ENCODE peak calls at places on chromosomes 5 and 9, in five cellular contexts. V is cardiac muscle cell; H is GM12865; W is PC-9; F is CD8-positive, alpha-beta T cell. B is an unnamed sample.

GRCh38 chr5:55483903-55484302 is 50.9 kb downstream of the PLPP1 start:
- DNase-seq in V (no peak), F (no peak), W (no peak), H (no peak), B (no peak)

GRCh38 chr9:6782378-6782777 is 24.6 kb downstream of the KDM4C start:
- DNase-seq in H (no peak), F (no peak), W (no peak), V (no peak), B (no peak)

GRCh38 chr5:132283423-132284043 is 10.7 kb upstream of the SLC22A4 start:
- DNase-seq in V (peak), H (no peak), F (no peak), W (peak), B (no peak)

GRCh38 chr9:136944094-136944518 is 432 bp downstream of the FBXW5 start:
- DNase-seq in F (no peak), H (no peak), W (no peak), V (peak), B (no peak)

GRCh38 chr9:132879443-132880310 is 979 bp downstream of the SPACA9 start:
- DNase-seq in F (no peak), H (no peak), W (no peak), V (no peak), B (no peak)

GRCh38 chr5:145180341-145180740 is 654.8 kb downstream of the PRELID2 start:
- DNase-seq in W (no peak), H (no peak), V (no peak), F (no peak), B (no peak)

GRCh38 chr5:96172436-96172835 is 210.8 kb upstream of the ELL2 start:
- DNase-seq in F (no peak), V (no peak), W (no peak), H (no peak), B (no peak)

GRCh38 chr5:101977729-101978345 is 318.2 kb downstream of the SLCO4C1 start:
- DNase-seq in V (peak), W (no peak), H (peak), F (no peak), B (peak)

GRCh38 chr5:7779019-7779662 is 71.8 kb downstream of the CFAP90 start:
- DNase-seq in F (no peak), H (peak), V (no peak), W (no peak), B (no peak)

GRCh38 chr5:178223828-178224335 is 8.7 kb downstream of the PHYKPL start:
- DNase-seq in V (peak), F (no peak), H (no peak), W (no peak), B (no peak)

GRCh38 chr5:120293796-120294195 is 170.3 kb upstream of the PRR16 start:
- DNase-seq in V (no peak), F (no peak), H (no peak), W (no peak), B (no peak)

GRCh38 chr9:131869312-131869711 is 129.4 kb upstream of the RAPGEF1 start:
- DNase-seq in F (no peak), H (no peak), V (no peak), W (no peak), B (no peak)

GRCh38 chr5:36230151-36230788 is 11.5 kb downstream of the NADK2 start:
- DNase-seq in F (no peak), V (no peak), H (no peak), W (peak), B (no peak)

GRCh38 chr9:18911714-18912342 is 121.2 kb downstream of the SAXO1 start:
- DNase-seq in H (no peak), W (no peak), V (no peak), F (no peak), B (no peak)

GRCh38 chr9:32291370-32291769 is 93.1 kb upstream of the ACO1 start:
- DNase-seq in F (no peak), V (no peak), W (peak), H (no peak), B (no peak)

GRCh38 chr5:124519396-124519795 is 227.0 kb downstream of the ZNF608 start:
- DNase-seq in V (peak), F (no peak), H (peak), W (no peak), B (no peak)

GRCh38 chr5:28542968-28543367 is 1504.6 kb upstream of the CDH9 start:
- DNase-seq in H (no peak), F (no peak), V (peak), W (peak), B (no peak)

GRCh38 chr9:1155602-1156001 is 105.4 kb downstream of the DMRT2 start:
- DNase-seq in F (no peak), V (no peak), H (no peak), W (no peak), B (no peak)

GRCh38 chr5:172284275-172284971 is 859 bp upstream of the UBTD2 start:
- DNase-seq in H (no peak), F (no peak), V (no peak), W (no peak), B (no peak)

GRCh38 chr9:35856882-35857281 is 13.3 kb downstream of the OR13J1 start:
- DNase-seq in F (no peak), V (no peak), H (no peak), W (no peak), B (no peak)

GRCh38 chr5:2163940-2164490 is 281.3 kb upstream of the IRX4 start:
- DNase-seq in H (no peak), F (no peak), W (no peak), V (no peak), B (no peak)

GRCh38 chr5:169460896-169461295 is 122.7 kb upstream of the SPDL1 start:
- DNase-seq in V (no peak), F (no peak), W (no peak), H (no peak), B (no peak)

GRCh38 chr5:169458269-169458668 is 125.3 kb upstream of the SPDL1 start:
- DNase-seq in F (no peak), V (no peak), H (no peak), W (no peak), B (no peak)

GRCh38 chr5:169460123-169460522 is 123.5 kb upstream of the SPDL1 start:
- DNase-seq in V (no peak), H (no peak), F (no peak), W (no peak), B (no peak)
- H3K4me3 ChIP-seq in V (no peak), H (no peak), F (no peak), W (no peak), B (no peak)

DNA sequence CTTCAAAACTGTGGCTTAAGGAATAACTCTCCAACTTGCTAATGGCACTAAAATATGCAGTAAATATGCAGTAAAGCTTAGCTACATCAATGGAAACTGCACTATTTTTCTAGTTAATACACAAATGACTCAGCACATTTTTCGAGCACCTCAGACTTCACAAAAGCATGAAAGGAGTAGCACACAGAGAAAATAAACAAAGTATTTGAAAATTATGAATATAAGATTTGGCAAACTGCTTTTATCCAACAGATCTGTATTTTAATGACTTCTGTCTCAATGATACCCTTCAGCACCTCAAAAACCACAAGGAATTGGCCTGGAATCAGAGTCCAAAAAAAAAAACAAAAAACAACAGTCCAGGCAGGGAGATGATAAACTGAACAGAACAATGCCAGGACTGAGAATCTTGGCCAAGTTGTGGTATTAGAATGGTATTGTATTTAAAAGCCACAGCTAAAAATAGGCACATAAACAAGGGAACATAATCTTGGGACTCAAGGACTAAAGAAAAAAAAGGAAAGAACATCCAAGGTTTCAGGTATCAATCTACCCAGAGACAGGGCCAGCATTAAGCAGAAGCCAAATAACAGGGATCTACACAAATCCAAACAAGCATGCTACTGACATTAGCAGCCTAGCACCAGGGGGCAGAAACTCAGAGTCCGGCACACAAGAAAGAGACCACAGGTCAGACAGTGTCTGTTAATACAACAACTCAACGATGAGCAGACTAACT is 21.4 kb downstream of the TMEM245 start:
- DNase-seq in H (peak), F (no peak), V (peak), W (peak), B (peak)
- TF ChIP-seq CTCF in H (no peak), F (no peak), V (peak), W (peak), B (peak)

GRCh38 chr9:96150324-96151023 is 151.5 kb downstream of the HSD17B3 start:
- DNase-seq in H (peak), V (no peak), F (no peak), W (no peak), B (no peak)
- H3K4me3 ChIP-seq in H (peak), V (no peak), F (peak), W (no peak), B (no peak)

GRCh38 chr9:93964685-93965084 is 9.5 kb upstream of the BARX1 start:
- DNase-seq in W (no peak), F (no peak), H (no peak), V (no peak), B (no peak)

GRCh38 chr9:93963969-93964368 is 8.8 kb upstream of the BARX1 start:
- DNase-seq in F (no peak), H (no peak), W (no peak), V (no peak), B (no peak)

GRCh38 chr9:93967020-93967803 is 12.1 kb upstream of the BARX1 start:
- DNase-seq in F (no peak), V (no peak), H (no peak), W (no peak), B (no peak)

GRCh38 chr9:93968451-93969327 is 13.5 kb upstream of the BARX1 start:
- DNase-seq in V (no peak), H (no peak), W (no peak), F (no peak), B (no peak)

GRCh38 chr9:93965830-93966577 is 10.8 kb upstream of the BARX1 start:
- DNase-seq in F (no peak), H (no peak), V (no peak), W (no peak), B (peak)
- TF ChIP-seq CTCF in F (no peak), H (no peak), V (no peak), W (peak), B (peak)

DNA sequence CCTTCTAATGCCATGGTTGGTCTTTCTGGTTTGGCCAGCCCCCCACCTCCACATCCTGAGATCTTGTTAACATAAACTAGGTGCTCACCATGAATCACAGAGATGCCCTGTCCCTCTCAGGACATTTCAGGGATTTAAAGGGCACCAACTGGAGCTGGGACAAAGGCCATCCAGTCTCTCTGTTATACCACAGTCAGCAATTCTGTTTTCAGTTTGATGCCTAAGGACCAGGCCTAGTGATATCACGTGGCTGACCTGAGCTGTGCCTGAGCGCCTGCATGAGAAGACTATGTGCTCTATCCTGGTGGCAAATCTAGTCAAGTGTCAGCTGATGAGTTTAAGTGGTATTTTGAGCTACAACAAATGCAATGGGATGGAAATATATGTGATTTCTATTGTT is 26.1 kb downstream of the SPIN1 start:
- DNase-seq in W (no peak), V (no peak), F (no peak), H (no peak), B (no peak)
- H3K4me3 ChIP-seq in W (no peak), V (no peak), F (no peak), H (no peak), B (no peak)

GRCh38 chr9:128495804-128496417 is 8.6 kb upstream of the GLE1 start:
- DNase-seq in V (peak), F (no peak), W (no peak), H (no peak), B (no peak)
- TF ChIP-seq CTCF in V (no peak), F (no peak), W (no peak), H (no peak), B (no peak)

DNA sequence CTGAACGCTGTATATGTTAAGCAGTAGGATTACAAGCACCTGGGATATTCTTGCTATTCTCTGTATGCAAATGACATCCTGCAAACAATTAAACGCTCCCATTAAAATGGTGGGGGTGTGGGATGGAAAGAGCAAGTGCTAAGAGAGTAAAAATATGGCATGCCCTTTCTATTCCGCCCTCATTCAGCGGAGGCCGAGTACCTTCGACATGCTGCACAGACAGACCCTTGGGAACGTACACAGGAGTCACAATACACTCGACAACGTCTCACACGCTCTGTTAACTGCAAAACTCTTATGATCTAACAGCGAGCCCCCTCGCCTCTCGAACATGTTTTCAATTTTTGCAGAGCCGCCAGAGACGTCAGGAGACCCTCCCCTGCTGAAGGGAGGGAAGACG is 322.2 kb downstream of the CEMIP2 start:
- DNase-seq in F (no peak), W (no peak), V (no peak), H (no peak), B (no peak)
- H3K4me3 ChIP-seq in F (no peak), W (no peak), V (peak), H (no peak), B (no peak)

GRCh38 chr9:125361837-125362531 is 100.4 kb downstream of the GAPVD1 start:
- DNase-seq in H (peak), F (no peak), W (no peak), V (peak), B (no peak)
- TF ChIP-seq CTCF in H (peak), F (no peak), W (no peak), V (peak), B (peak)

GRCh38 chr9:99237356-99237755 is 15.3 kb downstream of the SEC61B start:
- DNase-seq in F (no peak), V (no peak), H (no peak), W (no peak), B (no peak)
- H3K4me3 ChIP-seq in F (no peak), V (no peak), H (no peak), W (no peak), B (no peak)

DNA sequence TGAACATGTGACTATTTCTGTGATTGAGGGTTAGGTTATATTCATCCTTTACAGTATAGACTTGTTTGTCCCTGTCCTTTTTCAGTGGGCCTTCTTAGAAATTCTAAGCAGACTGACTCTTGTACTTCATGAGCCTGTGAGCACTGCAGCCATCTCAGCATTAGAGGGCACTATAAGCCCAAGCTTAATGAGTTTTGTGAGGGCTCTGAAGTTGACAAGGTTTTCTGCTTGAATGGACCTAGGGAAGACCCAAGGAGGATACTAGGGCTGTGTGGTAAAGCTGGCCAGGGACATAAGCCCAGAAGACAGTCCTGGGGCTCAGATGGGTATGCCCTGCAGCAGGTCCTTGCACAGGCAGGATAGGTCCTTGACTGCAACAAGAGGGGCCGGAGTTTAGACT is 126.5 kb downstream of the MRPS30 start:
- DNase-seq in F (no peak), W (no peak), H (peak), V (peak), B (no peak)
- TF ChIP-seq CTCF in F (no peak), W (peak), H (peak), V (no peak), B (peak)

B was measured in LNCaP clone FGC.